ENCODE peak calls at places on chromosome 15, in six cellular contexts. P is NCI-H1092 treated with DMSO at 0.1 percent for 48 hours; B is uterus; T is kidney glomerular epithelial cell; Z is activated T-cell treated with anti-CD3 and anti-CD28 coated beads for 4 hours; N is activated CD4-positive, alpha-beta T cell treated with anti-CD3 and anti-CD28 coated beads, Interleukin-2, amount 50 U/mL, for 1 hour. U is an unnamed sample.

GRCh38 chr15:69400850-69401249 is 13.3 kb upstream of the KIF23 start:
- DNase-seq in P (no peak), B (no peak), T (no peak), Z (no peak), N (no peak), U (no peak)

GRCh38 chr15:68209735-68210408 is 4.7 kb upstream of the CALML4 start:
- DNase-seq in P (no peak), B (no peak), T (no peak), Z (peak), N (peak), U (no peak)

GRCh38 chr15:63973212-63974009 is 72.9 kb downstream of the DAPK2 start:
- DNase-seq in P (no peak), B (no peak), T (no peak), Z (no peak), N (no peak), U (no peak)

GRCh38 chr15:56586206-56586605 is 121.3 kb upstream of the MNS1 start:
- DNase-seq in P (no peak), B (no peak), T (no peak), Z (no peak), N (no peak), U (no peak)

GRCh38 chr15:30940359-30940758 is 36.6 kb downstream of the FAN1 start:
- DNase-seq in P (peak), B (no peak), T (no peak), Z (no peak), N (no peak), U (no peak)

GRCh38 chr15:66936864-66937245 is 128.5 kb upstream of the SMAD3 start:
- DNase-seq in P (no peak), B (no peak), T (no peak), Z (no peak), N (no peak), U (no peak)

GRCh38 chr15:90866161-90866715 is 2.1 kb upstream of the FURIN start:
- DNase-seq in P (no peak), B (no peak), T (no peak), Z (no peak), N (no peak), U (no peak)

GRCh38 chr15:72813345-72814004 is 29.9 kb upstream of the ADPGK start:
- DNase-seq in P (no peak), B (no peak), T (no peak), Z (no peak), N (no peak), U (peak)

GRCh38 chr15:77012868-77013267 is 17.9 kb downstream of the PSTPIP1 start:
- DNase-seq in P (no peak), B (no peak), T (no peak), Z (no peak), N (peak), U (no peak)

GRCh38 chr15:54810496-54810895 is 386.2 kb downstream of the RSL24D1 start:
- DNase-seq in P (no peak), B (no peak), T (no peak), Z (no peak), N (no peak), U (no peak)

GRCh38 chr15:31265090-31265870 is 61.4 kb upstream of the KLF13 start:
- DNase-seq in P (no peak), B (no peak), T (no peak), Z (no peak), N (no peak), U (no peak)

GRCh38 chr15:99440029-99440428 is 125.8 kb upstream of the MEF2A start:
- DNase-seq in P (no peak), B (peak), T (no peak), Z (no peak), N (no peak), U (no peak)

GRCh38 chr15:56734013-56734625 is 810 bp upstream of the ZNF280D start:
- DNase-seq in P (no peak), B (no peak), T (no peak), Z (no peak), N (no peak), U (no peak)

GRCh38 chr15:78711638-78712037 is 70.6 kb upstream of the CHRNB4 start:
- DNase-seq in P (no peak), B (no peak), T (no peak), Z (no peak), N (no peak), U (no peak)

GRCh38 chr15:59764775-59765174 is 75.7 kb upstream of the BNIP2 start:
- DNase-seq in P (no peak), B (no peak), T (no peak), Z (no peak), N (no peak), U (no peak)

GRCh38 chr15:88907111-88907510 is 6.1 kb downstream of the MFGE8 start:
- DNase-seq in P (no peak), B (no peak), T (no peak), Z (no peak), N (no peak), U (peak)

GRCh38 chr15:69394556-69395282 is 19.4 kb upstream of the KIF23 start:
- DNase-seq in P (peak), B (peak), T (peak), Z (peak), N (peak), U (peak)

GRCh38 chr15:63374686-63375520 is 6.7 kb downstream of the CA12 start:
- DNase-seq in P (peak), B (no peak), T (peak), Z (no peak), N (no peak), U (no peak)

GRCh38 chr15:67031321-67031720 is 34.1 kb upstream of the SMAD3 start:
- DNase-seq in P (no peak), B (no peak), T (no peak), Z (no peak), N (no peak), U (no peak)

GRCh38 chr15:85482896-85483295 is 102.5 kb downstream of the AKAP13 start:
- DNase-seq in P (no peak), B (no peak), T (peak), Z (no peak), N (no peak), U (no peak)

GRCh38 chr15:51267047-51267713 is 71.2 kb downstream of the CYP19A1 start:
- DNase-seq in P (peak), B (no peak), T (no peak), Z (no peak), N (no peak), U (peak)

GRCh38 chr15:73937313-73937695 is 11.0 kb downstream of the LOXL1 start:
- DNase-seq in P (no peak), B (no peak), T (no peak), Z (no peak), N (no peak), U (no peak)

GRCh38 chr15:65042776-65043322 is 2.3 kb upstream of the SLC51B start:
- DNase-seq in P (no peak), B (no peak), T (no peak), Z (no peak), N (no peak), U (no peak)

GRCh38 chr15:59410448-59410896 is 27.5 kb upstream of the FAM81A start:
- DNase-seq in P (no peak), B (no peak), T (peak), Z (no peak), N (no peak), U (no peak)

GRCh38 chr15:75761446-75762356 is 49.1 kb upstream of the CSPG4 start:
- DNase-seq in P (no peak), B (no peak), T (no peak), Z (no peak), N (no peak), U (no peak)

GRCh38 chr15:73732911-73733310 is 20.2 kb downstream of the INSYN1 start:
- DNase-seq in P (no peak), B (no peak), T (no peak), Z (no peak), N (no peak), U (no peak)

GRCh38 chr15:98324341-98324970 is 323.9 kb upstream of the IGF1R start:
- DNase-seq in P (no peak), B (no peak), T (peak), Z (no peak), N (no peak), U (no peak)

U was measured in iPS-NIHi11.